ENCODE peak calls at places on chromosomes 1 and 21, in seven cellular contexts. D is left ventricle myocardium inferior, L is BE2C, V is tibial nerve, O is cardiac muscle cell, W is neural progenitor cell, C is brain microvascular endothelial cell. Q is an unnamed sample.

GRCh38 chr21:32256873-32257620 is 21.8 kb downstream of the MIS18A start:
- DNase-seq in D (peak), L (peak), V (peak), O (peak), W (no peak), C (peak), Q (peak)

GRCh38 chr1:10380594-10381275 is 18.1 kb upstream of the PGD start:
- DNase-seq in D (no peak), L (no peak), V (peak), O (no peak), W (no peak), C (peak), Q (no peak)

GRCh38 chr1:28811766-28812668 is at the start of gene OPRD1:
- DNase-seq in D (no peak), L (peak), V (no peak), O (peak), W (peak), C (no peak), Q (no peak)

GRCh38 chr1:39987869-39988268 is 32.9 kb downstream of the MFSD2A start:
- DNase-seq in D (no peak), L (no peak), V (no peak), O (no peak), W (no peak), C (no peak), Q (no peak)

GRCh38 chr1:7953850-7954609 is 7.5 kb upstream of the PARK7 start:
- DNase-seq in D (peak), L (no peak), V (peak), O (no peak), W (no peak), C (peak), Q (peak)

GRCh38 chr1:26126321-26127084 is 14.9 kb downstream of the PDIK1L start:
- DNase-seq in D (no peak), L (no peak), V (no peak), O (no peak), W (no peak), C (no peak), Q (no peak)

GRCh38 chr1:12380316-12381249 is 150.8 kb downstream of the VPS13D start:
- DNase-seq in D (no peak), L (no peak), V (no peak), O (peak), W (no peak), C (no peak), Q (no peak)

GRCh38 chr1:9996624-9997582 is at the start of gene RBP7:
- DNase-seq in D (peak), L (peak), V (no peak), O (peak), W (peak), C (no peak), Q (no peak)

GRCh38 chr21:46212721-46213484 is 15.7 kb downstream of the LSS start:
- DNase-seq in D (no peak), L (peak), V (no peak), O (no peak), W (no peak), C (no peak), Q (no peak)

GRCh38 chr1:96236156-96236739 is 485.3 kb upstream of the PTBP2 start:
- DNase-seq in D (no peak), L (peak), V (peak), O (peak), W (peak), C (peak), Q (peak)

GRCh38 chr1:238558156-238558555 is 667.4 kb upstream of the ZP4 start:
- DNase-seq in D (no peak), L (no peak), V (no peak), O (no peak), W (no peak), C (peak), Q (peak)

GRCh38 chr1:32234792-32235191 is 12.2 kb upstream of the FAM167B start:
- DNase-seq in D (no peak), L (no peak), V (no peak), O (no peak), W (no peak), C (no peak), Q (no peak)

GRCh38 chr1:180290265-180291001 is 60.4 kb downstream of the LHX4 start:
- DNase-seq in D (no peak), L (no peak), V (no peak), O (no peak), W (no peak), C (no peak), Q (no peak)

GRCh38 chr1:37047487-37047886 is 13.2 kb upstream of the GRIK3 start:
- DNase-seq in D (no peak), L (no peak), V (no peak), O (no peak), W (no peak), C (no peak), Q (no peak)

GRCh38 chr21:25963186-25963585 is 207.4 kb downstream of the APP start:
- DNase-seq in D (no peak), L (no peak), V (no peak), O (no peak), W (no peak), C (no peak), Q (peak)

GRCh38 chr1:145956776-145957442 is 908 bp downstream of the LIX1L start:
- DNase-seq in D (peak), L (no peak), V (peak), O (no peak), W (no peak), C (no peak), Q (peak)

GRCh38 chr21:31284797-31285397 is 59.2 kb downstream of the TIAM1 start:
- DNase-seq in D (no peak), L (no peak), V (no peak), O (no peak), W (no peak), C (peak), Q (no peak)

GRCh38 chr1:214414691-214415090 is 133.7 kb downstream of the SMYD2 start:
- DNase-seq in D (no peak), L (no peak), V (no peak), O (no peak), W (no peak), C (no peak), Q (no peak)

GRCh38 chr1:59672851-59673574 is 141.7 kb upstream of the HOOK1 start:
- DNase-seq in D (no peak), L (no peak), V (no peak), O (no peak), W (no peak), C (peak), Q (peak)

GRCh38 chr1:214106375-214106774 is 118.6 kb downstream of the PROX1 start:
- DNase-seq in D (no peak), L (peak), V (no peak), O (no peak), W (no peak), C (no peak), Q (no peak)

GRCh38 chr1:157154940-157155514 is 16.8 kb upstream of the ETV3 start:
- DNase-seq in D (peak), L (peak), V (peak), O (peak), W (no peak), C (peak), Q (no peak)

GRCh38 chr1:60277269-60277668 is 203.7 kb upstream of the C1orf87 start:
- DNase-seq in D (no peak), L (no peak), V (no peak), O (no peak), W (no peak), C (no peak), Q (no peak)

GRCh38 chr1:175319112-175319911 is 126.7 kb upstream of the KIAA0040 start:
- DNase-seq in D (peak), L (peak), V (peak), O (peak), W (peak), C (peak), Q (peak)

GRCh38 chr1:16468558-16468957 is 28.0 kb downstream of the NECAP2 start:
- DNase-seq in D (no peak), L (no peak), V (no peak), O (no peak), W (no peak), C (no peak), Q (no peak)

GRCh38 chr1:11680270-11681070 is 478 bp downstream of the MAD2L2 start:
- DNase-seq in D (no peak), L (no peak), V (no peak), O (no peak), W (peak), C (no peak), Q (no peak)

GRCh38 chr1:247294282-247294681 is 37.4 kb downstream of the ZNF496 start:
- DNase-seq in D (no peak), L (no peak), V (no peak), O (no peak), W (no peak), C (peak), Q (no peak)

GRCh38 chr1:156600733-156601121 is 552 bp downstream of the GPATCH4 start:
- DNase-seq in D (no peak), L (no peak), V (no peak), O (no peak), W (peak), C (no peak), Q (no peak)

GRCh38 chr1:178536844-178537371 is 24.0 kb downstream of the TEX35 start:
- DNase-seq in D (peak), L (no peak), V (no peak), O (no peak), W (no peak), C (peak), Q (peak)

GRCh38 chr1:107523736-107524135 is 382.9 kb downstream of the NTNG1 start:
- DNase-seq in D (no peak), L (no peak), V (no peak), O (no peak), W (peak), C (no peak), Q (no peak)

GRCh38 chr1:24714859-24715520 is 30.3 kb upstream of the CLIC4 start:
- DNase-seq in D (no peak), L (no peak), V (no peak), O (no peak), W (no peak), C (no peak), Q (no peak)

GRCh38 chr1:206679738-206680211 is 4.9 kb upstream of the MAPKAPK2 start:
- DNase-seq in D (no peak), L (no peak), V (no peak), O (no peak), W (no peak), C (no peak), Q (no peak)

GRCh38 chr1:3359346-3360157 is 94.9 kb upstream of the ARHGEF16 start:
- DNase-seq in D (no peak), L (no peak), V (no peak), O (no peak), W (no peak), C (no peak), Q (no peak)

GRCh38 chr1:47675047-47675675 is 237.3 kb downstream of the FOXD2 start:
- DNase-seq in D (no peak), L (no peak), V (no peak), O (no peak), W (no peak), C (no peak), Q (no peak)

GRCh38 chr1:58596631-58597052 is 19.6 kb upstream of the TACSTD2 start:
- DNase-seq in D (no peak), L (no peak), V (no peak), O (no peak), W (no peak), C (no peak), Q (no peak)

GRCh38 chr1:58592521-58593134 is 15.6 kb upstream of the TACSTD2 start:
- DNase-seq in D (peak), L (no peak), V (no peak), O (no peak), W (no peak), C (peak), Q (peak)

GRCh38 chr1:58597991-58598390 is 20.9 kb upstream of the TACSTD2 start:
- DNase-seq in D (no peak), L (no peak), V (no peak), O (no peak), W (no peak), C (no peak), Q (no peak)

GRCh38 chr1:58597076-58597475 is 20.0 kb upstream of the TACSTD2 start:
- DNase-seq in D (no peak), L (no peak), V (no peak), O (no peak), W (no peak), C (no peak), Q (no peak)

GRCh38 chr1:58594556-58594955 is 17.5 kb upstream of the TACSTD2 start:
- DNase-seq in D (no peak), L (no peak), V (no peak), O (no peak), W (no peak), C (no peak), Q (no peak)
- TF ChIP-seq CTCF in D (no peak), L (no peak), V (no peak), O (no peak), W (no peak), C (no peak), Q (no peak)

DNA sequence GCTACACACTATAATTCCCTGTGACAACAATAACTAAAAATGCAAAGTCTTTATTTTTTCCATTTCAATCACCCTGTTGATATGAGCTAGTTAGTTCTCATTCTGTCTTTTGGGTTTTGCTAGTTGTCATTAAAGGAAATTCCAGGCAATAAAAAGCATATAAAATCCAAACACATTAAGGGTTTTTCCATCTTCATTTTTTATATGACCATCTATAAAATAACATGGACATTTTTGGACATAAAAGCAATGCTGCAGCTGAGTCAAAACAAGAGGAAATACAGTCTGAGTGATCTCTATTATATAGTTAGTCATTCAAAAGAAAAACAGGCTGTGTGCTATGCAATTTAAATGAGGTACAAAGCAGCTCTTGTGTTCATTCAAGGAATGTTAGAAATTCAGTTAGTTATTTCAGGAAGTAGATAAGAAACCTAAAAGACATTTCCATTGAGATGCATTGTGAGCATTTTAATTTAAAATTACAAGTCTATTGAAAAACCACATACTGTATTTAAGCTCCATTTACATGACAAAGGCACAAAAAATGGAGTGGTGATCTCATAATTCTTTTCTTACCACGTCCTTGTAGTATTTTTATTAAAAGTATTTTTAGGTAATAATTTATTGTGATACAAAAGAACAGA is 67.3 kb upstream of the BCL10 start:
- DNase-seq in D (no peak), L (no peak), V (no peak), O (no peak), W (no peak), C (no peak), Q (peak)
- H3K4me3 ChIP-seq in D (no peak), L (no peak), V (no peak), O (no peak), W (no peak), C (no peak), Q (no peak)

GRCh38 chr1:85363526-85363925 is 87.1 kb upstream of the BCL10 start:
- DNase-seq in D (no peak), L (no peak), V (no peak), O (no peak), W (no peak), C (no peak), Q (no peak)
- TF ChIP-seq CTCF in D (no peak), L (no peak), V (no peak), O (no peak), W (no peak), C (no peak), Q (no peak)

GRCh38 chr1:229089586-229090208 is 181.2 kb upstream of the RAB4A start:
- DNase-seq in D (no peak), L (no peak), V (no peak), O (no peak), W (no peak), C (no peak), Q (no peak)

GRCh38 chr1:229093546-229094336 is 177.2 kb upstream of the RAB4A start:
- DNase-seq in D (no peak), L (no peak), V (no peak), O (no peak), W (no peak), C (no peak), Q (no peak)

GRCh38 chr1:229093258-229093540 is 177.7 kb upstream of the RAB4A start:
- DNase-seq in D (no peak), L (no peak), V (no peak), O (no peak), W (no peak), C (no peak), Q (no peak)

GRCh38 chr1:229092377-229093257 is 178.3 kb upstream of the RAB4A start:
- DNase-seq in D (no peak), L (no peak), V (no peak), O (no peak), W (no peak), C (no peak), Q (no peak)

DNA sequence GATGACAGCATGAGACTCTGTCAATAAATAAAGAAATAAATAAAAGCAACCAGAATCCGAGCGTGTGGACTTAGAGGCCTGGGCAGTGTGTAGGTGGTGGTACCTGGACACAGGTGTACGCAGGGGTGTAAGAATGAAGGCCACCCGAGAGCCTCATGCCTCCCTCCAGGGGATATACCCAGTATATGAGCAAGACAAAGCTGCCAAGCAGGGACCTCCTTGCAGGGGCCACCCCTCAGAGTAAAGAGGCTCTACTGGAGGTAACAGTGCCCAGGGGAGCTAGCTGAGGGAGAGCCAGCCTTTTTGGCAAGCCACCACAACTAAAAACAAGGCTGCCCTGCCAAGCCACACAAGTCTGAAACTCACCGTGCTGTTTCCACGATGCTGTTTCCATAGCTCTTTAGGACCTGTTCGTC is 179.2 kb upstream of the RAB4A start:
- DNase-seq in D (no peak), L (no peak), V (no peak), O (no peak), W (no peak), C (no peak), Q (no peak)
- H3K4me3 ChIP-seq in D (no peak), L (no peak), V (no peak), O (no peak), W (no peak), C (no peak), Q (no peak)

DNA sequence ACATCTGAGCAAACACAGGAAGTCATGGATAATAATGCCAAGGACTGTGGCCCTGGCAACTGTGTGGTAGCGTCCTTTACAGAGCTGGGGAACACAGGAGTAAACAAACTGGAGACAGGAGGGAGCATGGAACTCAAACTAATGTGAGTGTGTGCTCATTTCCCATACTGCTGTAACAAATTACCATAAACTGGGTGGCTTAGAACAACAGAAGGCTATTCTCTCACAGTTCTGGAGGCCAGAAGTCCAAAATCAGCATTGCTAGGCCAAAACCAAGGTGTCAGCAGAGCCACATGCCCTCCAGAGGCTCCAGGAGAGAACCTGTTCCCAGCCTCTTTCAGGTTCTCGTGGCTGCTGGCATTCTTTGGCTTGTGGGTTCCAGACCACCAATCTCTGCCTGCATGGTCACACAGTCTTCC is 106.3 kb downstream of the TGFBR3 start:
- DNase-seq in D (no peak), L (no peak), V (no peak), O (no peak), W (no peak), C (no peak), Q (no peak)
- TF ChIP-seq CTCF in D (no peak), L (no peak), V (no peak), O (no peak), W (no peak), C (no peak), Q (peak)

Q was measured in retinal pigment epithelial cell.